ENCODE peak calls at places on chromosomes 16 and 17, in seven cellular contexts. X, I, D, P, F, V and N are unnamed samples.

GRCh38 chr17:75036643-75037268 is 10.0 kb downstream of the ATP5PD start:
- DNase-seq in X (peak; percentile 85), I (peak; percentile 43), D (no peak), P (peak; percentile 92), F (peak; percentile 93), V (peak; percentile 86), N (no peak)

GRCh38 chr17:29722411-29723198 is 99.9 kb upstream of the CORO6 start:
- DNase-seq in X (no peak), I (peak; percentile 60), D (no peak), P (peak; percentile 67), F (no peak), V (peak; percentile 35), N (peak; percentile 94)

GRCh38 chr16:14050297-14051027 is 20.7 kb upstream of the MRTFB start:
- DNase-seq in X (no peak), I (no peak), D (peak; percentile 37), P (no peak), F (no peak), V (no peak), N (no peak)

GRCh38 chr17:81419333-81419885 is 24.2 kb downstream of the BAHCC1 start:
- DNase-seq in X (peak; percentile 84), I (no peak), D (peak; percentile 52), P (no peak), F (peak; percentile 90), V (peak; percentile 75), N (no peak)

GRCh38 chr17:83089322-83090156 is 10.1 kb downstream of the METRNL start:
- DNase-seq in X (peak; percentile 53), I (no peak), D (no peak), P (no peak), F (no peak), V (no peak), N (no peak)

GRCh38 chr17:28406478-28406824 is 439 bp upstream of the SLC46A1 start:
- DNase-seq in X (no peak), I (no peak), D (peak; percentile 58), P (no peak), F (no peak), V (peak; percentile 43), N (no peak)

GRCh38 chr17:56602292-56603130 is 9.0 kb downstream of the NOG start:
- DNase-seq in X (no peak), I (no peak), D (no peak), P (peak; percentile 72), F (no peak), V (no peak), N (no peak)

GRCh38 chr16:20952144-20952797 is 51.7 kb downstream of the LYRM1 start:
- DNase-seq in X (no peak), I (no peak), D (peak; percentile 21), P (no peak), F (no peak), V (no peak), N (no peak)

GRCh38 chr17:80725532-80725931 is 180.9 kb downstream of the RPTOR start:
- DNase-seq in X (no peak), I (no peak), D (no peak), P (no peak), F (no peak), V (no peak), N (no peak)

GRCh38 chr17:7352910-7353635 is 1.1 kb downstream of the KCTD11 start:
- DNase-seq in X (no peak), I (no peak), D (no peak), P (no peak), F (no peak), V (no peak), N (no peak)

GRCh38 chr17:12107905-12108304 is 87.2 kb downstream of the MAP2K4 start:
- DNase-seq in X (no peak), I (no peak), D (no peak), P (no peak), F (no peak), V (no peak), N (no peak)

GRCh38 chr16:56708418-56708817 is 21.5 kb upstream of the NUP93 start:
- DNase-seq in X (no peak), I (peak; percentile 89), D (no peak), P (peak; percentile 82), F (no peak), V (no peak), N (no peak)

DNA sequence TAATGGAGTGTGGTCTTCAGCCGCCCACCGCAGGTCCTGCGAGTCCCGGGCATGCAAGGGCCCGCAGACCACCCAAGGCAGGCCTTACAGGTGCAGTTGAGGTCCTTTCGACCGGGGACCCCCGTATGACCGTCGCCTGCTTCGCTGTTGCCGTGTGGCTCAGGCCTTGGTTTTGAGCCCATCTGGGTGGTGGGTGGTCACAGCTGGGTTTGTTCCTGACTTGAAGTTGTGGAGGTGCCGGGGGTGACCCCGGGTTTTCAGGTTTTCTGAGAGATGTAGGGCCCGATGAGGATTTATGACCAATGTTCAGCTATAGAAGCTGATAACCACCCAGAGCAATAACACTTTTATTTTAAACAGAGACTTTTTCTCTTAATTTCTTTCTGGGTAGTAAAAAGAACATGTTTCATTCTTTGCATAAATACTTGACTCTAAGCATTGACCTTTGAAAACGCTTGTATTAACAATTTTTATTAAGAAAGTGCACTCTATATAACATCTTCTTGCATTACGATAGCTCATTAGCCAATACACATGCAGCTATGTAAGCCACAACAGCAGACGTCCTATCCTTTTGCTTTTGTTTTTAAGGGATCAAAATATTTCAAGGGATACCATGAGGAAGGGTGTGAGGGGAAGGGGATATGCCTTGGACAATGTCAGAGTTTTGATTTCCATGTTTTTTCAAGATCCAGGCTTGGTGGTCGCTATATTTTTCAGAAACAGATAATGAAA is 1.9 kb downstream of the FOXL1 start:
- DNase-seq in X (no peak), I (no peak), D (no peak), P (no peak), F (no peak), V (no peak), N (no peak)
- H3K4me3 ChIP-seq in X (peak overlapping the region; percentile 19), I (no peak overlapping the region), D (no peak overlapping the region), P (no peak overlapping the region), F (no peak overlapping the region), V (no peak overlapping the region), N (no peak overlapping the region)

DNA sequence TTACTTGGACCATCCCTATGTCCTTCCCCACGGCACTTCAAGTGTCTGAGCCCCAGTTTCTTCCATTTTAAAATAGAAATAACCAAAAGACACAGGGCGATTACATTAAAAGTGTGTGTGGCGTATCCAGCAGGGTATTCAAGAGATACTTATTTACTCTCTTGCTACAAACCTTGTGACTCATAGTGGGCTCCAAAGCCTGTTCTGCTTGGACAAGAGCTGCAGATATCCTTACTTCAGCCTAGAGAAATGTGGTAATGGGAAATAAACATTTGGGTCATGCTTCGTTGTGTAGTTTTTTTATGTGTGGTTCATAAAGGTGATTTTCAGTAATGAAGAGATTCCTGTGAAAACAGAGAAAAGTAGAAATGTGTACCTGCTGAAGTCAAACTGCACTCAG is 288.9 kb upstream of the CDH11 start:
- DNase-seq in X (no peak), I (no peak), D (peak; percentile 20), P (no peak), F (no peak), V (no peak), N (no peak)
- H3K4me3 ChIP-seq in X (no peak overlapping the region), I (no peak overlapping the region), D (no peak overlapping the region), P (no peak overlapping the region), F (no peak overlapping the region), V (no peak overlapping the region), N (no peak overlapping the region)

GRCh38 chr17:64386412-64387144 is 4.1 kb downstream of the PECAM1 start:
- DNase-seq in X (no peak), I (no peak), D (no peak), P (no peak), F (no peak), V (no peak), N (no peak)
- H3K4me3 ChIP-seq in X (peak overlapping the region; percentile 36), I (no peak overlapping the region), D (no peak overlapping the region), P (no peak overlapping the region), F (peak overlapping the region; percentile 59), V (no peak overlapping the region), N (no peak overlapping the region)

GRCh38 chr16:1331712-1332617 is 1.5 kb upstream of the BAIAP3 start:
- DNase-seq in X (peak; percentile 73), I (no peak), D (peak; percentile 43), P (no peak), F (peak; percentile 80), V (peak; percentile 52), N (peak; percentile 94)
- H3K4me3 ChIP-seq in X (peak overlapping the region; percentile 43), I (no peak overlapping the region), D (no peak overlapping the region), P (peak overlapping the region; percentile 11), F (peak overlapping the region; percentile 59), V (no peak overlapping the region), N (peak overlapping the region; percentile 59)

DNA sequence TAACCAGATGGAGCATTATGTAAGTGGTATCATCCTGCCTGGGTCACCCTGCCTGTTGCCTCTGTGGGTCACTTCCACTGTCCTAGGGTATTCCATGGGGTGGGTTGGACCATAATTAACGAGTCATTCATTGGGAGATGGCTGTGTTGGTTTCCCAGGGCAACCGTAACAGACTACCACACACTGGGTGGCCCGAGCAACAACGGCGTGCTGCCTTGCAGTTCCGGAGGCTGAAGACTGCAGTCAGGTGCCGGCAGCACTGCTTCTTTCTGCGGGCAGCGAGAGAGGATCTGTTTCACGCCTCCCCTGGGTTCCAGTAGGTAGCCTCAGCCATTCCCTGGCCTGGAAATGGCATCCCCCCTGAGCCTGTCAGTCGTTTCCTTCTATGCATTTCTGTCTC is 28.9 kb upstream of the CMIP start:
- DNase-seq in X (no peak), I (no peak), D (no peak), P (no peak), F (no peak), V (no peak), N (no peak)
- H3K4me3 ChIP-seq in X (no peak overlapping the region), I (no peak overlapping the region), D (no peak overlapping the region), P (no peak overlapping the region), F (no peak overlapping the region), V (no peak overlapping the region), N (no peak overlapping the region)

GRCh38 chr17:41547921-41548843 is 20.1 kb upstream of the KRT19 start:
- DNase-seq in X (peak; percentile 79), I (peak; percentile 7), D (peak; percentile 99), P (no peak), F (peak; percentile 59), V (peak; percentile 88), N (no peak)
- H3K4me3 ChIP-seq in X (peak overlapping the region; percentile 26), I (no peak overlapping the region), D (no peak overlapping the region), P (peak overlapping the region; percentile 40), F (peak overlapping the region; percentile 34), V (no peak overlapping the region), N (no peak overlapping the region)